ENCODE peak calls at places on chromosome 17, in six cellular contexts. One of them, this sample, is unnamed.

GRCh38 chr17:40545660-40546059 is 19.6 kb downstream of the CCR7 start:
- DNase-seq in nephron progenitor cell: no peak
- DNase-seq in left colon: no peak
- DNase-seq in putamen: no peak
- DNase-seq in NAMALWA: no peak
- DNase-seq in cardiac fibroblast: no peak
- DNase-seq in this sample: no peak

GRCh38 chr17:83091257-83092141 is 12.1 kb downstream of the METRNL start:
- DNase-seq in nephron progenitor cell: no peak
- DNase-seq in left colon: peak
- DNase-seq in putamen: no peak
- DNase-seq in NAMALWA: no peak
- DNase-seq in cardiac fibroblast: no peak
- DNase-seq in this sample: no peak

GRCh38 chr17:11144358-11145233 is 96.4 kb upstream of the SHISA6 start:
- DNase-seq in nephron progenitor cell: peak
- DNase-seq in left colon: peak
- DNase-seq in putamen: peak
- DNase-seq in NAMALWA: peak
- DNase-seq in cardiac fibroblast: peak
- DNase-seq in this sample: no peak

GRCh38 chr17:42475121-42475520 is 16.4 kb downstream of the ATP6V0A1 start:
- DNase-seq in nephron progenitor cell: no peak
- DNase-seq in left colon: no peak
- DNase-seq in putamen: no peak
- DNase-seq in NAMALWA: no peak
- DNase-seq in cardiac fibroblast: no peak
- DNase-seq in this sample: no peak

GRCh38 chr17:67594115-67594878 is 123.4 kb upstream of the NOL11 start:
- DNase-seq in nephron progenitor cell: no peak
- DNase-seq in left colon: no peak
- DNase-seq in putamen: no peak
- DNase-seq in NAMALWA: peak
- DNase-seq in cardiac fibroblast: no peak
- DNase-seq in this sample: no peak

GRCh38 chr17:63249256-63250006 is 196.7 kb downstream of the CYB561 start:
- DNase-seq in nephron progenitor cell: no peak
- DNase-seq in left colon: no peak
- DNase-seq in putamen: no peak
- DNase-seq in NAMALWA: no peak
- DNase-seq in cardiac fibroblast: peak
- DNase-seq in this sample: no peak

GRCh38 chr17:37506678-37507077 is 17.0 kb downstream of the DUSP14 start:
- DNase-seq in nephron progenitor cell: peak
- DNase-seq in left colon: no peak
- DNase-seq in putamen: no peak
- DNase-seq in NAMALWA: peak
- DNase-seq in cardiac fibroblast: peak
- DNase-seq in this sample: no peak

GRCh38 chr17:78294356-78294755 is 62.9 kb downstream of the TMEM235 start:
- DNase-seq in nephron progenitor cell: no peak
- DNase-seq in left colon: no peak
- DNase-seq in putamen: no peak
- DNase-seq in NAMALWA: no peak
- DNase-seq in cardiac fibroblast: no peak
- DNase-seq in this sample: no peak

GRCh38 chr17:60167095-60167741 is 17.4 kb downstream of the CA4 start:
- DNase-seq in nephron progenitor cell: no peak
- DNase-seq in left colon: no peak
- DNase-seq in putamen: no peak
- DNase-seq in NAMALWA: no peak
- DNase-seq in cardiac fibroblast: no peak
- DNase-seq in this sample: no peak

GRCh38 chr17:47872019-47872650 is 21.2 kb upstream of the SP6 start:
- DNase-seq in nephron progenitor cell: peak
- DNase-seq in left colon: no peak
- DNase-seq in putamen: no peak
- DNase-seq in NAMALWA: no peak
- DNase-seq in cardiac fibroblast: no peak
- DNase-seq in this sample: no peak

GRCh38 chr17:15453782-15454181 is 13.6 kb downstream of the CDRT4 start:
- DNase-seq in nephron progenitor cell: no peak
- DNase-seq in left colon: no peak
- DNase-seq in putamen: peak
- DNase-seq in NAMALWA: no peak
- DNase-seq in cardiac fibroblast: no peak
- DNase-seq in this sample: no peak

GRCh38 chr17:55742272-55743102 is 8.4 kb upstream of the PCTP start:
- DNase-seq in nephron progenitor cell: no peak
- DNase-seq in left colon: no peak
- DNase-seq in putamen: no peak
- DNase-seq in NAMALWA: peak
- DNase-seq in cardiac fibroblast: no peak
- DNase-seq in this sample: no peak

GRCh38 chr17:28620010-28620409 is 6.0 kb upstream of the RSKR start:
- DNase-seq in nephron progenitor cell: no peak
- DNase-seq in left colon: no peak
- DNase-seq in putamen: no peak
- DNase-seq in NAMALWA: no peak
- DNase-seq in cardiac fibroblast: no peak
- DNase-seq in this sample: no peak

GRCh38 chr17:8611135-8611534 is 19.4 kb downstream of the MYH10 start:
- DNase-seq in nephron progenitor cell: no peak
- DNase-seq in left colon: no peak
- DNase-seq in putamen: no peak
- DNase-seq in NAMALWA: no peak
- DNase-seq in cardiac fibroblast: peak
- DNase-seq in this sample: no peak

GRCh38 chr17:68792042-68792685 is 163.0 kb downstream of the ABCA8 start:
- DNase-seq in nephron progenitor cell: no peak
- DNase-seq in left colon: no peak
- DNase-seq in putamen: no peak
- DNase-seq in NAMALWA: no peak
- DNase-seq in cardiac fibroblast: peak
- DNase-seq in this sample: no peak

GRCh38 chr17:27295945-27296344 is 2.0 kb downstream of the WSB1 start:
- DNase-seq in nephron progenitor cell: no peak
- DNase-seq in left colon: no peak
- DNase-seq in putamen: no peak
- DNase-seq in NAMALWA: no peak
- DNase-seq in cardiac fibroblast: peak
- DNase-seq in this sample: no peak

GRCh38 chr17:7848131-7848579 is 6.7 kb upstream of the TMEM88 start:
- DNase-seq in nephron progenitor cell: no peak
- DNase-seq in left colon: no peak
- DNase-seq in putamen: no peak
- DNase-seq in NAMALWA: no peak
- DNase-seq in cardiac fibroblast: no peak
- DNase-seq in this sample: no peak

GRCh38 chr17:34542700-34543336 is 36.6 kb upstream of the TMEM132E start:
- DNase-seq in nephron progenitor cell: peak
- DNase-seq in left colon: no peak
- DNase-seq in putamen: peak
- DNase-seq in NAMALWA: peak
- DNase-seq in cardiac fibroblast: peak
- DNase-seq in this sample: no peak

GRCh38 chr17:41474863-41475262 is 6.1 kb downstream of the KRT35 start:
- DNase-seq in nephron progenitor cell: no peak
- DNase-seq in left colon: no peak
- DNase-seq in putamen: no peak
- DNase-seq in NAMALWA: no peak
- DNase-seq in cardiac fibroblast: peak
- DNase-seq in this sample: no peak

GRCh38 chr17:61352408-61352770 is 47.3 kb upstream of the TBX2 start:
- DNase-seq in nephron progenitor cell: no peak
- DNase-seq in left colon: no peak
- DNase-seq in putamen: no peak
- DNase-seq in NAMALWA: no peak
- DNase-seq in cardiac fibroblast: peak
- DNase-seq in this sample: no peak

GRCh38 chr17:29585080-29585751 is 4.2 kb downstream of the GIT1 start:
- DNase-seq in nephron progenitor cell: peak
- DNase-seq in left colon: no peak
- DNase-seq in putamen: no peak
- DNase-seq in NAMALWA: peak
- DNase-seq in cardiac fibroblast: peak
- DNase-seq in this sample: no peak

GRCh38 chr17:42456223-42457106 is 2.2 kb upstream of the ATP6V0A1 start:
- DNase-seq in nephron progenitor cell: no peak
- DNase-seq in left colon: no peak
- DNase-seq in putamen: peak
- DNase-seq in NAMALWA: peak
- DNase-seq in cardiac fibroblast: peak
- DNase-seq in this sample: no peak

GRCh38 chr17:28335959-28336871 is 654 bp downstream of the TNFAIP1 start:
- DNase-seq in nephron progenitor cell: peak
- DNase-seq in left colon: peak
- DNase-seq in putamen: peak
- DNase-seq in NAMALWA: peak
- DNase-seq in cardiac fibroblast: peak
- DNase-seq in this sample: no peak

GRCh38 chr17:34721326-34721725 is 141.9 kb downstream of the TMEM132E start:
- DNase-seq in nephron progenitor cell: no peak
- DNase-seq in left colon: no peak
- DNase-seq in putamen: peak
- DNase-seq in NAMALWA: no peak
- DNase-seq in cardiac fibroblast: no peak
- DNase-seq in this sample: no peak

GRCh38 chr17:10875984-10876555 is 38.2 kb upstream of the PIRT start:
- DNase-seq in nephron progenitor cell: peak
- DNase-seq in left colon: peak
- DNase-seq in putamen: peak
- DNase-seq in NAMALWA: peak
- DNase-seq in cardiac fibroblast: peak
- DNase-seq in this sample: no peak

GRCh38 chr17:1422907-1423306 is 22.9 kb upstream of the YWHAE start:
- DNase-seq in nephron progenitor cell: no peak
- DNase-seq in left colon: no peak
- DNase-seq in putamen: no peak
- DNase-seq in NAMALWA: no peak
- DNase-seq in cardiac fibroblast: peak
- DNase-seq in this sample: no peak

GRCh38 chr17:31535581-31535981 is 144.1 kb downstream of the RAB11FIP4 start:
- DNase-seq in nephron progenitor cell: no peak
- DNase-seq in left colon: no peak
- DNase-seq in putamen: no peak
- DNase-seq in NAMALWA: peak
- DNase-seq in cardiac fibroblast: no peak
- DNase-seq in this sample: no peak

GRCh38 chr17:2485543-2485942 is 26.1 kb downstream of the METTL16 start:
- DNase-seq in nephron progenitor cell: no peak
- DNase-seq in left colon: no peak
- DNase-seq in putamen: no peak
- DNase-seq in NAMALWA: no peak
- DNase-seq in cardiac fibroblast: peak
- DNase-seq in this sample: no peak

GRCh38 chr17:33205552-33205951 is 87.5 kb downstream of the ASIC2 start:
- DNase-seq in nephron progenitor cell: no peak
- DNase-seq in left colon: no peak
- DNase-seq in putamen: no peak
- DNase-seq in NAMALWA: no peak
- DNase-seq in cardiac fibroblast: no peak
- DNase-seq in this sample: no peak

GRCh38 chr17:17191346-17191792 is 14.8 kb downstream of the PLD6 start:
- DNase-seq in nephron progenitor cell: no peak
- DNase-seq in left colon: no peak
- DNase-seq in putamen: no peak
- DNase-seq in NAMALWA: no peak
- DNase-seq in cardiac fibroblast: peak
- DNase-seq in this sample: no peak

GRCh38 chr17:5933430-5933829 is 136.7 kb upstream of the WSCD1 start:
- DNase-seq in nephron progenitor cell: no peak
- DNase-seq in left colon: no peak
- DNase-seq in putamen: no peak
- DNase-seq in NAMALWA: no peak
- DNase-seq in cardiac fibroblast: no peak
- DNase-seq in this sample: no peak

This sample was measured in vagina.